ENCODE peak calls at places on chromosome 11, in five cellular contexts. One of them, this sample, is unnamed.

GRCh38 chr11:282171-282570 is 4.0 kb downstream of the NLRP6 start:
- DNase-seq in small intestine: peak; percentile 5
- DNase-seq in C1 segment of cervical spinal cord: no peak
- DNase-seq in HuH-7.5: no peak
- DNase-seq in NCI-H1048: no peak
- DNase-seq in this sample: no peak

GRCh38 chr11:76102772-76103171 is 103.5 kb downstream of the WNT11 start:
- DNase-seq in C1 segment of cervical spinal cord: no peak
- DNase-seq in HuH-7.5: no peak
- DNase-seq in small intestine: peak; percentile 68
- DNase-seq in NCI-H1048: no peak
- DNase-seq in this sample: no peak

GRCh38 chr11:9840460-9841004 is 176.7 kb downstream of the SWAP70 start:
- DNase-seq in NCI-H1048: no peak
- DNase-seq in C1 segment of cervical spinal cord: no peak
- DNase-seq in HuH-7.5: no peak
- DNase-seq in small intestine: no peak
- DNase-seq in this sample: peak; percentile 15

GRCh38 chr11:88288560-88288959 is 49.0 kb downstream of the CTSC start:
- DNase-seq in HuH-7.5: no peak
- DNase-seq in C1 segment of cervical spinal cord: no peak
- DNase-seq in NCI-H1048: no peak
- DNase-seq in small intestine: no peak
- DNase-seq in this sample: no peak

GRCh38 chr11:117900144-117900651 is 23.7 kb upstream of the FXYD6 start:
- DNase-seq in small intestine: no peak
- DNase-seq in HuH-7.5: no peak
- DNase-seq in NCI-H1048: no peak
- DNase-seq in C1 segment of cervical spinal cord: no peak
- DNase-seq in this sample: no peak

GRCh38 chr11:124812876-124813275 is 12.7 kb upstream of the MSANTD2 start:
- DNase-seq in small intestine: no peak
- DNase-seq in HuH-7.5: no peak
- DNase-seq in C1 segment of cervical spinal cord: no peak
- DNase-seq in NCI-H1048: no peak
- DNase-seq in this sample: no peak

GRCh38 chr11:117819096-117820040 is 5.2 kb downstream of the FXYD2 start:
- DNase-seq in HuH-7.5: peak; percentile 75
- DNase-seq in NCI-H1048: peak; percentile 18
- DNase-seq in C1 segment of cervical spinal cord: no peak
- DNase-seq in small intestine: peak; percentile 81
- DNase-seq in this sample: peak; percentile 91

GRCh38 chr11:32615422-32615821 is 31.8 kb downstream of the EIF3M start:
- DNase-seq in NCI-H1048: no peak
- DNase-seq in HuH-7.5: no peak
- DNase-seq in C1 segment of cervical spinal cord: no peak
- DNase-seq in small intestine: no peak
- DNase-seq in this sample: no peak

GRCh38 chr11:61841636-61842332 is 13.7 kb downstream of the FADS2 start:
- DNase-seq in NCI-H1048: no peak
- DNase-seq in HuH-7.5: no peak
- DNase-seq in C1 segment of cervical spinal cord: peak; percentile 27
- DNase-seq in small intestine: no peak
- DNase-seq in this sample: no peak

GRCh38 chr11:35927067-35927466 is 16.8 kb upstream of the LDLRAD3 start:
- DNase-seq in HuH-7.5: no peak
- DNase-seq in small intestine: peak; percentile 35
- DNase-seq in C1 segment of cervical spinal cord: no peak
- DNase-seq in NCI-H1048: no peak
- DNase-seq in this sample: no peak

GRCh38 chr11:75827562-75827961 is 12.6 kb downstream of the UVRAG start:
- DNase-seq in HuH-7.5: no peak
- DNase-seq in C1 segment of cervical spinal cord: no peak
- DNase-seq in NCI-H1048: no peak
- DNase-seq in small intestine: no peak
- DNase-seq in this sample: no peak

GRCh38 chr11:101442936-101443521 is 140.8 kb downstream of the TRPC6 start:
- DNase-seq in HuH-7.5: no peak
- DNase-seq in NCI-H1048: no peak
- DNase-seq in small intestine: peak; percentile 53
- DNase-seq in C1 segment of cervical spinal cord: no peak
- DNase-seq in this sample: no peak

GRCh38 chr11:118606157-118606843 is 1.1 kb upstream of the PHLDB1 start:
- DNase-seq in C1 segment of cervical spinal cord: no peak
- DNase-seq in NCI-H1048: no peak
- DNase-seq in HuH-7.5: no peak
- DNase-seq in small intestine: no peak
- DNase-seq in this sample: no peak

GRCh38 chr11:71251761-71252433 is 480 bp downstream of the SHANK2 start:
- DNase-seq in C1 segment of cervical spinal cord: no peak
- DNase-seq in HuH-7.5: peak; percentile 95
- DNase-seq in NCI-H1048: no peak
- DNase-seq in small intestine: peak; percentile 28
- DNase-seq in this sample: peak; percentile 5

GRCh38 chr11:64695548-64695947 is 27.4 kb downstream of the NRXN2 start:
- DNase-seq in NCI-H1048: no peak
- DNase-seq in C1 segment of cervical spinal cord: no peak
- DNase-seq in small intestine: no peak
- DNase-seq in HuH-7.5: no peak
- DNase-seq in this sample: no peak

GRCh38 chr11:130431337-130431773 is 2.9 kb upstream of the ADAMTS8 start:
- DNase-seq in NCI-H1048: no peak
- DNase-seq in small intestine: peak; percentile 64
- DNase-seq in HuH-7.5: peak; percentile 77
- DNase-seq in C1 segment of cervical spinal cord: no peak
- DNase-seq in this sample: peak; percentile 82

GRCh38 chr11:15158351-15159015 is 43.8 kb downstream of the INSC start:
- DNase-seq in small intestine: no peak
- DNase-seq in C1 segment of cervical spinal cord: no peak
- DNase-seq in HuH-7.5: no peak
- DNase-seq in NCI-H1048: no peak
- DNase-seq in this sample: peak; percentile 35

GRCh38 chr11:2558861-2559526 is 114.2 kb downstream of the KCNQ1 start:
- DNase-seq in HuH-7.5: no peak
- DNase-seq in small intestine: no peak
- DNase-seq in C1 segment of cervical spinal cord: no peak
- DNase-seq in NCI-H1048: no peak
- DNase-seq in this sample: no peak

GRCh38 chr11:42315846-42316245 is 856.4 kb upstream of the LRRC4C start:
- DNase-seq in HuH-7.5: no peak
- DNase-seq in NCI-H1048: no peak
- DNase-seq in C1 segment of cervical spinal cord: no peak
- DNase-seq in small intestine: no peak
- DNase-seq in this sample: no peak

GRCh38 chr11:75277211-75277805 is 36.7 kb downstream of the TPBGL start:
- DNase-seq in small intestine: no peak
- DNase-seq in HuH-7.5: no peak
- DNase-seq in NCI-H1048: no peak
- DNase-seq in C1 segment of cervical spinal cord: no peak
- DNase-seq in this sample: no peak

GRCh38 chr11:8058216-8058615 is 22.8 kb upstream of the TUB start:
- DNase-seq in small intestine: no peak
- DNase-seq in HuH-7.5: no peak
- DNase-seq in C1 segment of cervical spinal cord: no peak
- DNase-seq in NCI-H1048: no peak
- DNase-seq in this sample: no peak